ENCODE peak calls at places on chromosomes 2 and 18, in five cellular contexts. F, A, G, C and B are unnamed samples.

GRCh38 chr2:108634591-108635160 is 84.6 kb upstream of the RANBP2 start:
- DNase-seq in F (no peak), A (no peak), G (no peak), C (no peak), B (no peak)

GRCh38 chr2:227871375-227871788 is at the start of gene DAW1:
- DNase-seq in F (peak; percentile 70), A (peak; percentile 62), G (no peak), C (no peak), B (no peak)

GRCh38 chr2:161681043-161681442 is 56.8 kb downstream of the SLC4A10 start:
- DNase-seq in F (no peak), A (no peak), G (no peak), C (peak; percentile 13), B (no peak)

GRCh38 chr2:120526997-120527945 is 181.3 kb downstream of the INHBB start:
- DNase-seq in F (no peak), A (no peak), G (no peak), C (no peak), B (no peak)

GRCh38 chr2:54047076-54047475 is 68.3 kb upstream of the ACYP2 start:
- DNase-seq in F (no peak), A (no peak), G (no peak), C (no peak), B (no peak)

GRCh38 chr18:74190086-74190485 is 41.8 kb downstream of the TIMM21 start:
- DNase-seq in F (no peak), A (no peak), G (no peak), C (no peak), B (no peak)

GRCh38 chr2:118805061-118805690 is 42.3 kb downstream of the EN1 start:
- DNase-seq in F (no peak), A (no peak), G (no peak), C (no peak), B (no peak)

GRCh38 chr2:120236791-120237190 is 13.6 kb upstream of the TMEM185B start:
- DNase-seq in F (no peak), A (no peak), G (no peak), C (no peak), B (no peak)

GRCh38 chr18:79750980-79751571 is 46.7 kb upstream of the KCNG2 start:
- DNase-seq in F (no peak), A (no peak), G (no peak), C (no peak), B (peak; percentile 75)

GRCh38 chr2:67857836-67858235 is 205.0 kb downstream of the C1D start:
- DNase-seq in F (no peak), A (no peak), G (no peak), C (no peak), B (no peak)

GRCh38 chr2:29628078-29628765 is 293.2 kb downstream of the ALK start:
- DNase-seq in F (no peak), A (no peak), G (no peak), C (no peak), B (no peak)
- H3K4me3 ChIP-seq in F (no peak overlapping the region), A (no peak overlapping the region), G (no peak overlapping the region), C (no peak overlapping the region), B (no peak overlapping the region)

GRCh38 chr18:45836242-45837215 is 11.1 kb downstream of the SIGLEC15 start:
- DNase-seq in F (no peak), A (no peak), G (no peak), C (no peak), B (no peak)

GRCh38 chr18:45841060-45841764 is 15.7 kb downstream of the SIGLEC15 start:
- DNase-seq in F (no peak), A (no peak), G (no peak), C (no peak), B (no peak)

GRCh38 chr18:45837283-45838070 is 12.0 kb downstream of the SIGLEC15 start:
- DNase-seq in F (peak; percentile 67), A (peak; percentile 19), G (no peak), C (no peak), B (no peak)

GRCh38 chr18:45839415-45840395 is 14.2 kb downstream of the SIGLEC15 start:
- DNase-seq in F (no peak), A (peak; percentile 37), G (no peak), C (no peak), B (peak; percentile 34)

GRCh38 chr18:45838302-45839070 is 13.0 kb downstream of the SIGLEC15 start:
- DNase-seq in F (no peak), A (no peak), G (no peak), C (no peak), B (no peak)
- H3K4me3 ChIP-seq in F (peak overlapping the region; percentile 42), A (no peak overlapping the region), G (no peak overlapping the region), C (no peak overlapping the region), B (no peak overlapping the region)

GRCh38 chr2:11343626-11344341 is 652 bp downstream of the ROCK2 start:
- DNase-seq in F (peak; percentile 62), A (peak; percentile 41), G (no peak), C (no peak), B (no peak)
- H3K4me3 ChIP-seq in F (peak overlapping the region; percentile 95), A (peak overlapping the region; percentile 65), G (peak overlapping the region; percentile 96), C (peak overlapping the region; percentile 95), B (peak overlapping the region; percentile 78)

DNA sequence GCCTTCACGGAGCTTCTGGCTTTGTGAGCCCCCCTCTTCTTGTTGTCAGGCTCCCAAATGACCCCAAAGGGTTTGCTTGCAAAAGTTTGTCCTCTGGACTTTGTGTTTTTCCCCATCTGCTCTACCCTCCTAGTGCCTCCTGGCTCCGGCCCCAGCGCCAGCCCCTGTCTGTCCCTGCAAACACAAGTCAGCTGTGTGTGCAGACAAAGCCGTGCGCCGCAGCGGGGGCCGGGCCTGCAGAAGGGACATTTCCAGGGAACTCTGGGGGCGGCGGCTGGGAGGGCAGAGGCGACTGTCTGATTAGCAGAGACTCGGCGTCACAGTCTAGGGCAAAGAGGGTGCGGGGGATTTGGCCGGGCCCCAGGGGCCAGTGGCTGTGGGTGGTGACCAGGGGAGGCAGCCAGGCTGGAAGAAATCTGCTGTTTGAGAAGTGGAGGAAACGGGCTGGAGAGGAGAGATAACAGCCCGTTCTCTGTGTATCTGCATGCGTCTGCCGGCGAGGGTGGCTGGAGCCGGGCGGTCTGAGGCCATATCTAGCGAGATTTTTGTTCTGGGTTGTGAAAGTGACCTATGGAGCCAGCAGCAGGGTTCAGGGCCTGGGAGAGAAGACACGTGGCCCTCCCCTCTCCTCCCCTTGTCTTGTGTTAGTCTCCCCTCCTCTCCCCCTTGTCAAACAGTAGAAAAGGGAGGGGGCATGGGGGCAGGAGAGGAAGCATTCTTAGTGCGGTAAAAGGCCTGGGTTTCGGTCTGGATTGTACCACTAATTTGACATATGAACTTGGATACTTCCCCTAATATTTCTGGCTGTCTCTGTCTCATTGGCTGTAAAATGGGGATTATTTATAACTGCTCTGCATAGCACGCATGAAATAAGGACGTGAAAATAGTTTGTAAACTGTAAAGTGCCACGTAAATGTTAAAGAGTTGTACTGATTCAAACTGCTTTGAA is 169.4 kb downstream of the SMAD7 start:
- DNase-seq in F (peak; percentile 93), A (no peak), G (no peak), C (no peak), B (no peak)
- H3K4me3 ChIP-seq in F (peak overlapping the region; percentile 16), A (no peak overlapping the region), G (no peak overlapping the region), C (no peak overlapping the region), B (no peak overlapping the region)

GRCh38 chr18:65954372-65954771 is 203.6 kb downstream of the CDH7 start:
- DNase-seq in F (no peak), A (no peak), G (no peak), C (no peak), B (no peak)

GRCh38 chr18:65955747-65956146 is 204.9 kb downstream of the CDH7 start:
- DNase-seq in F (no peak), A (no peak), G (no peak), C (no peak), B (no peak)
- H3K4me3 ChIP-seq in F (no peak overlapping the region), A (no peak overlapping the region), G (no peak overlapping the region), C (no peak overlapping the region), B (no peak overlapping the region)

DNA sequence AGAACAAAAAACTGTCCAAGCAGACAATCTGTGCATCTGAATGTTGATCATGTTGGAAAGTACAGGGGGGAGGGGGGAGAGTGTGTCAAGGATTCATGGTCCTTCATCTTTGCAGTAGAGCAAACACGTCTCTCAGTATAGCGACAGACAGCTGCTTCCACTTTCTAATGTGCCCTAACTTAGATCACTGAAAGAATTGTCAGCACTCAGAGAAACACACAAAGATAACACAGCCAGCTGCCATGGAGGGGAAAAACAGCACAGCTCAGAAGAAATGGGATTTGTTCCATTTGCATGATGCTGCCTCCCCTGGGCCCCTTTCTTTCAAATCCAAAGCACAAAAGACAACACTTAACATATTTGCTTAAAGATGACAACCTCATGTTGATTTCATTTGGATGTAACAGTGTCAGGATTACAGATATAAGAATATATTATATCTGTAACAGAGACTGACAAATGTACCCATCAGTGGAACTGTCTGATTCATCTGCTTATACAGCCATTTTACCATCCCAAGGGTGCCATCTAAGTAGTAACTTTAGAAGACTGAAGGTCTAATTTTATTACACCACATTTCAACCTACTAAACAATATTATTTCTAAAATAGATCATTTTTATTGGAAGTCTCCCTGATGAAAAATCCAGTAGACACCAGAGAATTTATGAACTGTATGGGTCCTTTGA is 17.7 kb downstream of the FIGN start:
- DNase-seq in F (no peak), A (no peak), G (no peak), C (no peak), B (no peak)
- H3K4me3 ChIP-seq in F (no peak overlapping the region), A (no peak overlapping the region), G (no peak overlapping the region), C (no peak overlapping the region), B (no peak overlapping the region)